ENCODE peak calls at places on chromosome 16, in ten cellular contexts. U, Y, G, B, P, D, W, L, F and Z are unnamed samples.
A peak's percentile ranks its signal among the peaks of the same experiment; 100 is the strongest.

GRCh38 chr16:84555418-84556196 is 51.1 kb upstream of the MEAK7 start:
- DNase-seq in G (no peak), D (no peak), L (peak; percentile 67), F (no peak), Y (no peak), U (no peak), P (no peak), B (no peak), W (no peak), Z (no peak)

GRCh38 chr16:23348579-23349469 is 46.7 kb downstream of the SCNN1B start:
- DNase-seq in P (no peak), W (no peak), G (no peak), Y (no peak), F (no peak), U (no peak), D (no peak), B (no peak), L (peak; percentile 79), Z (no peak)

GRCh38 chr16:85211247-85211910 is 99.1 kb upstream of the CIBAR2 start:
- DNase-seq in P (no peak), B (no peak), D (no peak), G (no peak), Y (no peak), L (no peak), W (no peak), U (no peak), F (no peak), Z (no peak)

GRCh38 chr16:87765473-87765775 is 362 bp downstream of the KLHDC4 start:
- DNase-seq in U (no peak), G (no peak), P (no peak), Y (no peak), W (no peak), L (peak; percentile 16), D (no peak), B (peak; percentile 44), F (no peak), Z (no peak)

GRCh38 chr16:397736-398332 is 835 bp downstream of the NME4 start:
- DNase-seq in D (no peak), G (peak; percentile 82), L (peak; percentile 87), B (no peak), P (no peak), F (peak; percentile 66), U (peak; percentile 28), Y (peak; percentile 82), W (no peak), Z (no peak)

GRCh38 chr16:84514874-84515835 is 10.7 kb upstream of the MEAK7 start:
- DNase-seq in P (peak; percentile 96), Y (no peak), B (peak; percentile 56), G (peak; percentile 61), L (no peak), U (no peak), D (no peak), F (peak; percentile 68), W (no peak), Z (no peak)

GRCh38 chr16:86528061-86528929 is 18.0 kb downstream of the FOXF1 start:
- DNase-seq in Y (no peak), L (no peak), F (no peak), D (no peak), U (no peak), G (no peak), P (no peak), W (no peak), B (no peak), Z (no peak)

GRCh38 chr16:25888873-25889272 is 197.1 kb downstream of the HS3ST4 start:
- DNase-seq in U (no peak), D (no peak), W (no peak), F (no peak), Y (no peak), P (no peak), B (no peak), G (no peak), L (no peak), Z (no peak)

GRCh38 chr16:84511821-84512220 is 7.4 kb upstream of the MEAK7 start:
- DNase-seq in F (no peak), B (no peak), Y (no peak), G (no peak), W (no peak), P (no peak), U (no peak), D (no peak), L (no peak), Z (no peak)

GRCh38 chr16:73483076-73483791 is 435.3 kb upstream of the ZFHX3 start:
- DNase-seq in W (no peak), G (no peak), Y (no peak), F (no peak), P (no peak), U (no peak), D (no peak), B (no peak), L (peak; percentile 91), Z (no peak)

GRCh38 chr16:85253127-85253941 is 141.1 kb upstream of the CIBAR2 start:
- DNase-seq in W (no peak), U (no peak), L (peak; percentile 80), Y (peak; percentile 32), B (peak; percentile 96), D (no peak), F (no peak), P (no peak), G (peak; percentile 70), Z (no peak)

GRCh38 chr16:56956756-56957155 is 5.0 kb upstream of the CETP start:
- DNase-seq in Y (no peak), D (no peak), G (no peak), W (no peak), P (no peak), F (no peak), L (peak; percentile 29), B (no peak), U (no peak), Z (no peak)

GRCh38 chr16:3879887-3880564 is 487 bp downstream of the CREBBP start:
- DNase-seq in Y (peak; percentile 69), G (peak; percentile 79), L (peak; percentile 68), F (peak; percentile 59), D (no peak), P (no peak), B (peak; percentile 61), U (no peak), W (no peak), Z (no peak)
- TF ChIP-seq POLR2AphosphoS5 in Y (no peak), G (no peak), L (no peak), F (no peak), D (no peak), P (no peak), B (no peak), U (no peak), W (no peak), Z (no peak)

DNA sequence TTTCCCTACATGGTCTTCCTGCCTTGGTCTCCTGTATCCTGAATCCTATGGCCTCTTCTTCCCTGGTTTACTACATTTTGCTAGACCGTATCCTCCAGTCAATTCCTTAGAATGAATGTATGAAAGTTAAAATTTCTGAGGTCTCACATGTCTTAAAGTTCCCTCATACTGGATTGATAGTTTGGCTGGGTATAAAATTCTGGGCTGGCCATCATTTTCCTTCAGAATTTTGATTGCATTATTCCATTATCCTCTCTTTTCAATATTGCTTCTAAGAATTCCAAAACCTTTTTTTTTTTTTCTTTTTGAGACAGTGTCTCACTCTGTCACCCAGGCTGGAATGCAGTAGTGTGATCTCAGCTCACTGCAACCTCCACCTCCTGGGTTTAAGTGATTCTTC is 10.8 kb downstream of the NOD2 start:
- DNase-seq in P (no peak), B (no peak), D (no peak), U (no peak), L (no peak), W (no peak), Y (no peak), G (no peak), F (no peak), Z (no peak)
- TF ChIP-seq POLR2AphosphoS5 in P (no peak), B (no peak), D (no peak), U (no peak), L (no peak), W (no peak), Y (no peak), G (no peak), F (no peak), Z (no peak)

GRCh38 chr16:11179569-11179968 is 76.4 kb downstream of the SOCS1 start:
- DNase-seq in W (no peak), P (no peak), L (no peak), G (no peak), Y (no peak), B (no peak), F (no peak), U (no peak), D (no peak), Z (no peak)
- TF ChIP-seq POLR2AphosphoS5 in W (no peak), P (no peak), L (no peak), G (no peak), Y (no peak), B (no peak), F (no peak), U (no peak), D (no peak), Z (no peak)

GRCh38 chr16:4679156-4679853 is 14.1 kb upstream of the NUDT16L1 start:
- DNase-seq in P (no peak), D (no peak), W (no peak), B (no peak), G (peak; percentile 76), Y (peak; percentile 45), L (no peak), U (no peak), F (peak; percentile 43), Z (no peak)

GRCh38 chr16:4681471-4682083 is 11.8 kb upstream of the NUDT16L1 start:
- DNase-seq in W (no peak), Y (no peak), P (no peak), B (no peak), D (no peak), L (no peak), F (no peak), U (no peak), G (no peak), Z (no peak)

GRCh38 chr16:4680673-4681470 is 12.5 kb upstream of the NUDT16L1 start:
- DNase-seq in P (no peak), L (no peak), U (no peak), W (no peak), D (no peak), G (peak; percentile 54), B (no peak), F (peak; percentile 36), Y (peak; percentile 37), Z (no peak)

GRCh38 chr16:4678596-4678995 is 14.8 kb upstream of the NUDT16L1 start:
- DNase-seq in B (no peak), F (no peak), L (no peak), D (no peak), G (no peak), U (no peak), Y (no peak), W (no peak), P (no peak), Z (no peak)

DNA sequence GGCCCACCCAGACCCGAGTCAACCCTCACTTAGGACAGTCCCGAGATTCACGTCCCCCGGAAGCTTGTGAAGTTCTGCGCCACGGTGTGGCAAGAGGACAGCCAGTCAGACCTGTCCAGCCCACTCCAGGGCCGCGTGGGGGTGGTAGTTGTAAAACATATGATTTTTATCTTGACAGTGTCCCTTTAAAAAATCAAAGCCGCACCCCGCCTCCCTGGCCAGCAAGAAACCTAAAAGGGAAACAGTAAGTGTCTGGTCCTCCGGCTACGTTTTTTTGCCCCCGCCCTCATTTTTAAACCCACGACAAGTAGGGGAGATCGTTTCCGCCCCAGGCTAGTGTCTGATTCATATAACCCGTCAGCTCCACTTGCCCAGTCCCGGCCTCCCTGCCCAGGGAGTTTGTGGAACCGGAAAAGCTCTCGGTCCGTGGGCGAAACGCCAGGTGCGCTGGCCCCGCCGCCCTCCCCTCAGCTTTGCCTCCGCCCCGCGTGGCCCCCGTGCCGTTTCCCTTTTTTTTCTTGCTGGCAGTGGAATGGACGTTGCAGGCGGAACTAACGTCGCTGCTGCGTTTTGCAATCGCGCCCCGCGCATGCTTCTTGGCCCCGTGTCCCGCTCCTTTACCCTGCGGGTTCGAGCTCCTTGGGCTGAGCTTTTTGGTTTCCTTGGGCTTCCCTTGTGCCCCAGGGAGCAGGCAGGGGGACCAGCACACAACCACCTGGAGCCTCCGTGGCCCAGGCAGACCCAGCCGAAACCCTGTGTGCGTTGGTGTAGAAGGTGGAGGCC is 13.3 kb upstream of the NUDT16L1 start:
- DNase-seq in Y (peak; percentile 88), P (no peak), L (no peak), B (no peak), F (peak; percentile 71), U (no peak), G (peak; percentile 91), D (no peak), W (no peak), Z (no peak)
- TF ChIP-seq POLR2AphosphoS5 in Y (peak; percentile 82), P (no peak), L (no peak), B (no peak), F (peak; percentile 83), U (no peak), G (no peak), D (peak; percentile 47), W (no peak), Z (peak; percentile 31)